ENCODE peak calls at places on chromosomes 12 and 14, in eight cellular contexts. V, O, K, L, U, B, Z and P are unnamed samples.
A peak's percentile ranks its signal among the peaks of the same experiment; 100 is the strongest.

GRCh38 chr14:94001501-94002396 is 4.6 kb downstream of the CCDC197 start:
- DNase-seq in Z (peak; percentile 59), O (peak; percentile 65), V (peak; percentile 59), K (peak; percentile 37), L (peak; percentile 84), U (peak; percentile 61), B (peak; percentile 63), P (peak; percentile 68)

GRCh38 chr12:104752883-104753282 is 205.2 kb downstream of the SLC41A2 start:
- DNase-seq in B (no peak), L (no peak), U (no peak), Z (no peak), O (no peak), V (no peak), K (no peak), P (no peak)

GRCh38 chr12:53949631-53950440 is 4.9 kb upstream of the HOXC12 start:
- DNase-seq in B (no peak), K (no peak), V (no peak), Z (no peak), U (no peak), L (no peak), O (no peak), P (no peak)

GRCh38 chr12:6554168-6554989 is 1.5 kb downstream of the IFFO1 start:
- DNase-seq in U (peak; percentile 37), K (peak; percentile 81), Z (peak; percentile 79), V (peak; percentile 80), O (no peak), B (peak; percentile 78), L (peak; percentile 89), P (peak; percentile 64)

GRCh38 chr12:89977356-89978185 is 268.9 kb upstream of the ATP2B1 start:
- DNase-seq in B (peak; percentile 56), V (no peak), Z (no peak), K (no peak), L (no peak), O (no peak), U (no peak), P (peak; percentile 44)

GRCh38 chr12:95959107-95959506 is 16.0 kb downstream of the AMDHD1 start:
- DNase-seq in V (no peak), B (peak; percentile 19), U (no peak), L (no peak), K (no peak), Z (no peak), O (no peak), P (peak; percentile 10)

GRCh38 chr12:75759842-75760260 is 248.4 kb upstream of the KRR1 start:
- DNase-seq in O (no peak), B (peak; percentile 95), L (no peak), K (no peak), U (peak; percentile 97), V (no peak), Z (no peak), P (peak; percentile 61)

GRCh38 chr12:112160611-112161010 is 35.3 kb downstream of the TRAFD1 start:
- DNase-seq in V (no peak), K (no peak), L (peak; percentile 6), Z (no peak), U (no peak), B (no peak), O (no peak), P (no peak)

GRCh38 chr12:46244997-46245396 is 23.8 kb downstream of the SLC38A1 start:
- DNase-seq in U (no peak), B (no peak), O (no peak), V (no peak), Z (no peak), K (no peak), L (no peak), P (no peak)

GRCh38 chr12:94165152-94165551 is 16.8 kb downstream of the PLXNC1 start:
- DNase-seq in B (no peak), O (no peak), L (no peak), U (no peak), Z (no peak), V (no peak), K (no peak), P (no peak)

GRCh38 chr14:35532783-35533356 is 1.1 kb upstream of the INSM2 start:
- DNase-seq in Z (no peak), B (no peak), K (no peak), L (no peak), V (no peak), O (no peak), U (peak; percentile 13), P (no peak)

GRCh38 chr12:32964981-32965585 is 68.5 kb upstream of the PKP2 start:
- DNase-seq in Z (no peak), B (no peak), L (no peak), V (no peak), O (no peak), K (no peak), U (no peak), P (no peak)

GRCh38 chr12:105928436-105928835 is 210.3 kb downstream of the NUAK1 start:
- DNase-seq in B (no peak), V (no peak), U (peak; percentile 98), L (no peak), Z (no peak), O (no peak), K (no peak), P (no peak)

GRCh38 chr14:50058112-50058511 is 58.3 kb downstream of the VCPKMT start:
- DNase-seq in Z (no peak), K (no peak), U (no peak), V (no peak), B (no peak), O (no peak), L (peak; percentile 53), P (no peak)

GRCh38 chr12:2355198-2355597 is 302.4 kb downstream of the CACNA1C start:
- DNase-seq in B (no peak), O (no peak), V (no peak), L (no peak), K (no peak), Z (no peak), U (no peak), P (no peak)

GRCh38 chr12:2353281-2353680 is 300.5 kb downstream of the CACNA1C start:
- DNase-seq in K (no peak), Z (no peak), B (no peak), O (no peak), V (no peak), U (no peak), L (no peak), P (no peak)

GRCh38 chr12:2353691-2354090 is 300.9 kb downstream of the CACNA1C start:
- DNase-seq in V (no peak), L (no peak), K (no peak), Z (no peak), U (no peak), O (no peak), B (no peak), P (no peak)

GRCh38 chr12:2355604-2356003 is 302.8 kb downstream of the CACNA1C start:
- DNase-seq in U (no peak), O (no peak), Z (no peak), K (no peak), L (no peak), B (no peak), V (no peak), P (no peak)

GRCh38 chr12:2354151-2354991 is 301.6 kb downstream of the CACNA1C start:
- DNase-seq in B (no peak), Z (no peak), V (no peak), O (no peak), L (no peak), U (no peak), K (no peak), P (no peak)
- H3K4me3 ChIP-seq in B (no peak overlapping the region), Z (no peak overlapping the region), V (no peak overlapping the region), O (no peak overlapping the region), L (no peak overlapping the region), U (no peak overlapping the region), K (no peak overlapping the region), P (no peak overlapping the region)

GRCh38 chr14:70018246-70018645 is 139.0 kb downstream of the SMOC1 start:
- DNase-seq in B (no peak), O (no peak), V (no peak), K (no peak), L (no peak), U (no peak), Z (no peak), P (no peak)
- H3K4me3 ChIP-seq in B (no peak overlapping the region), O (no peak overlapping the region), V (no peak overlapping the region), K (no peak overlapping the region), L (no peak overlapping the region), U (no peak overlapping the region), Z (peak overlapping the region; percentile 47), P (no peak overlapping the region)

DNA sequence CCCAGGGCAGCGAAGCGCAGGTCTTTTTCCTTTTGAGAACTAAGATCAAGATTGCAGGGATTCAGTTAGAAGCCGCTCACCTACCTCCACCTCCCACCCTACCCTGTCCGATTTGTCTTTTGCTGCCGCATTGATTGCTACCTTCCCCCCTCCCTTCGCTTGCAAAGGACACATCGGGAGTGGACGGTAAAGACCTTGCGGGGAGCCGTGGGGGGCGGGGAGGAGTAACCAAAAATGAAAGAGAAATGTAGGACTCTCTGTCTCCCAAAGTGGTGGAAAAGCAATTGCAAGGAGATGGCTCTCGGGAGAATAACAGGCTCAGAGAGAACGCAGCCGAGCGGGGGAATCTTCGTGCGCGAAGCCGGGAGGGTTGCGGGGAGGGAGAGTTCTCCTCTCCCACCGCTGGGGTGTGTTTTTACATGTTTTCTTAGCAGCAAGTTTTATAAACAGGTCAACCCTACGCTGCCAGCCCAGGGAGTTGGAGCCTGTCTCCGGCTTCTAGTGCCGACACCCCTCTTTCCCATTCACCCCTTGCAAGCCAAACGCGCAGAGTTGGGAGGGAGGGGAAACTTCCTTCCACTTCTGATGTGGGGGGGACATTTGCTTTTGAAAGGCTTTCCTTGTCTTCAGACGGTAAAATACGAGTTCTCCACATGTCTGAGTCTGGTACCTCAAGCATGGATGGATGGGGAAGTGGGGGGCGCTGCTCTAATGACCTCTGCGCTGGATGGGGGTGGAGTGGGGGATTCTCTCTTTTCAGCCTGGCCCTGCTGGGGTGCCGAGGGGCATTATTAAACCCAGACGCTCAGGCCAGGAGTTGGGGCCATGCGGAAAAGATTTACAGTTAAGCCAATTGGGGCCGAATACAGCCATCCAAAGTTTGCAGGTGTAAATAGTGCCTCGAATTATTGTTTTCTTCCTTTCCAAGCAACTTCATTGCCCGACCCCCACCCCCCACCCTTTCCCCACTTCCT is 8.9 kb upstream of the TBX3 start:
- DNase-seq in U (no peak), B (no peak), Z (no peak), L (no peak), V (no peak), K (no peak), O (peak; percentile 72), P (peak; percentile 40)
- H3K4me3 ChIP-seq in U (no peak overlapping the region), B (peak overlapping the region; percentile 52), Z (peak overlapping the region; percentile 52), L (peak overlapping the region; percentile 9), V (peak overlapping the region; percentile 52), K (peak overlapping the region; percentile 61), O (peak overlapping the region; percentile 68), P (peak overlapping the region; percentile 72)

GRCh38 chr12:57237952-57238853 is 8.7 kb downstream of the SHMT2 start:
- DNase-seq in L (no peak), K (no peak), O (no peak), Z (no peak), B (no peak), V (peak; percentile 49), U (no peak), P (no peak)
- H3K4me3 ChIP-seq in L (peak overlapping the region; percentile 59), K (peak overlapping the region; percentile 69), O (no peak overlapping the region), Z (peak overlapping the region; percentile 56), B (peak overlapping the region; percentile 47), V (peak overlapping the region; percentile 57), U (peak overlapping the region; percentile 55), P (peak overlapping the region; percentile 54)